ENCODE peak calls at places on chromosomes 3 and 15, in six cellular contexts. Z is GM12878, D is HCT116, O is H1, P is HepG2, N is SK-N-SH. W is an unnamed sample.

GRCh38 chr15:42919794-42920280 is 741 bp downstream of the TTBK2 start:
- DNase-seq in Z (no peak), D (no peak), O (no peak), P (peak; percentile 29), N (peak; percentile 39), W (no peak)

GRCh38 chr3:142649996-142650693 is 54.0 kb downstream of the PLS1 start:
- DNase-seq in Z (no peak), D (no peak), O (no peak), P (no peak), N (no peak), W (no peak)

GRCh38 chr3:12300137-12300536 is 11.3 kb downstream of the PPARG start:
- DNase-seq in Z (no peak), D (peak; percentile 70), O (no peak), P (no peak), N (no peak), W (no peak)

GRCh38 chr3:125052671-125053303 is 3.0 kb downstream of the HEG1 start:
- DNase-seq in Z (no peak), D (no peak), O (no peak), P (peak; percentile 77), N (no peak), W (no peak)

GRCh38 chr15:54149115-54149531 is 170.9 kb downstream of the UNC13C start:
- DNase-seq in Z (no peak), D (no peak), O (no peak), P (no peak), N (no peak), W (no peak)

GRCh38 chr3:133441867-133442270 is 42.0 kb downstream of the BFSP2 start:
- DNase-seq in Z (no peak), D (no peak), O (no peak), P (no peak), N (no peak), W (no peak)

GRCh38 chr15:44550256-44550655 is 13.3 kb downstream of the EIF3J start:
- DNase-seq in Z (no peak), D (no peak), O (no peak), P (no peak), N (peak; percentile 52), W (no peak)

GRCh38 chr15:78195735-78196201 is 38.6 kb downstream of the ACSBG1 start:
- DNase-seq in Z (no peak), D (no peak), O (peak; percentile 61), P (peak; percentile 10), N (peak; percentile 80), W (peak; percentile 75)

GRCh38 chr3:54905230-54905888 is 22.5 kb downstream of the LRTM1 start:
- DNase-seq in Z (no peak), D (no peak), O (no peak), P (no peak), N (no peak), W (no peak)

GRCh38 chr15:67521770-67522568 is 1.0 kb downstream of the C15orf61 start:
- DNase-seq in Z (no peak), D (no peak), O (no peak), P (no peak), N (peak; percentile 27), W (no peak)

GRCh38 chr15:33699691-33700447 is 268.4 kb upstream of the CHRM5 start:
- DNase-seq in Z (no peak), D (no peak), O (no peak), P (peak; percentile 9), N (peak; percentile 22), W (no peak)

GRCh38 chr15:29550834-29551465 is 271.3 kb downstream of the TJP1 start:
- DNase-seq in Z (no peak), D (no peak), O (no peak), P (no peak), N (no peak), W (no peak)

GRCh38 chr3:152910966-152911365 is 76.0 kb downstream of the P2RY1 start:
- DNase-seq in Z (no peak), D (no peak), O (no peak), P (no peak), N (no peak), W (no peak)

GRCh38 chr15:40108061-40108854 is 421 bp downstream of the BMF start:
- DNase-seq in Z (no peak), D (no peak), O (no peak), P (no peak), N (peak; percentile 66), W (no peak)

GRCh38 chr15:28927043-28927442 is 41.3 kb downstream of the APBA2 start:
- DNase-seq in Z (no peak), D (no peak), O (no peak), P (no peak), N (no peak), W (no peak)

GRCh38 chr3:145170101-145170500 is 990.9 kb downstream of the PLOD2 start:
- DNase-seq in Z (no peak), D (no peak), O (no peak), P (no peak), N (no peak), W (no peak)

GRCh38 chr3:72100626-72101187 is 315.8 kb upstream of the PROK2 start:
- DNase-seq in Z (peak; percentile 77), D (no peak), O (peak; percentile 89), P (no peak), N (peak; percentile 87), W (peak; percentile 28)

GRCh38 chr3:46380471-46381215 is 9.9 kb downstream of the CCR5 start:
- DNase-seq in Z (no peak), D (no peak), O (no peak), P (no peak), N (no peak), W (no peak)

GRCh38 chr3:65516998-65517397 is 521.7 kb downstream of the MAGI1 start:
- DNase-seq in Z (no peak), D (no peak), O (no peak), P (no peak), N (no peak), W (no peak)

GRCh38 chr15:62253294-62253693 is 88.2 kb upstream of the C2CD4B start:
- DNase-seq in Z (no peak), D (no peak), O (no peak), P (no peak), N (no peak), W (no peak)

GRCh38 chr15:51782357-51782896 is 31.0 kb downstream of the TMOD2 start:
- DNase-seq in Z (no peak), D (peak; percentile 38), O (no peak), P (no peak), N (peak; percentile 21), W (peak; percentile 44)

GRCh38 chr3:148957586-148957985 is 33.8 kb upstream of the GYG1 start:
- DNase-seq in Z (no peak), D (peak; percentile 8), O (peak; percentile 59), P (peak; percentile 37), N (no peak), W (peak; percentile 12)

GRCh38 chr3:37282996-37283395 is 108.6 kb upstream of the LRRFIP2 start:
- DNase-seq in Z (no peak), D (no peak), O (no peak), P (no peak), N (no peak), W (no peak)

GRCh38 chr3:52649461-52650210 is 36.1 kb downstream of the PBRM1 start:
- DNase-seq in Z (no peak), D (no peak), O (no peak), P (no peak), N (no peak), W (no peak)

DNA sequence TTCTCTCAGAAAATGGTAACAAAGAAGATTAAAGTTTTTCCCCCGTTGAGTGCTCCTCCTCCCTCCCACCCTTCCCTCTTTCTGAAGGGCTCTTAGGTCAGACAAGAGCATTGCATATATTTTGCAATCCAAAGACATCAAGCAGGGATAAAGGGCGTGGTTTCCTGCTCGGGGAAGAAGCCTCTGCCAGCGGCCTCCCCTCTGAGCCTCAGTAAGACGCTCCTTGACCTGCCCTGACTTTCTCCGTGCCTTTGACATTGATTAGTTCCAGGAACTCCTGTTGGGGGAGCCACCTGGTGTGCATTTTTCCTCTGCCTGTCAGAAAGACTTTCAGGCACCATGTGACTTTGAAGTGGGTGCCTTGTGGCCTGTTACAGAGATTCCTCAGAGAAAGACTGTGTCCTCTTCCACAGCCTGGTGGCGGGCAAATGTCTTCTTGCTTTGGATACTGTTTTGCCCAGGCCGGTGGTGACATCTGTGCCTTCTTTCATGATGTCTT is 87.2 kb upstream of the TBL1XR1 start:
- DNase-seq in Z (no peak), D (peak; percentile 71), O (peak; percentile 69), P (peak; percentile 35), N (no peak), W (peak; percentile 72)
- TF ChIP-seq SIN3A in Z (no peak), D (no peak), O (peak; percentile 78), P (no peak), N (no peak), W (no peak)

GRCh38 chr15:70036585-70037343 is 61.0 kb downstream of the TLE3 start:
- DNase-seq in Z (peak; percentile 88), D (no peak), O (no peak), P (no peak), N (no peak), W (peak; percentile 32)
- H3K4me2 ChIP-seq in Z (peak overlapping the region; percentile 81), D (no peak overlapping the region), O (no peak overlapping the region), P (no peak overlapping the region), N (no peak overlapping the region), W (no peak overlapping the region)

DNA sequence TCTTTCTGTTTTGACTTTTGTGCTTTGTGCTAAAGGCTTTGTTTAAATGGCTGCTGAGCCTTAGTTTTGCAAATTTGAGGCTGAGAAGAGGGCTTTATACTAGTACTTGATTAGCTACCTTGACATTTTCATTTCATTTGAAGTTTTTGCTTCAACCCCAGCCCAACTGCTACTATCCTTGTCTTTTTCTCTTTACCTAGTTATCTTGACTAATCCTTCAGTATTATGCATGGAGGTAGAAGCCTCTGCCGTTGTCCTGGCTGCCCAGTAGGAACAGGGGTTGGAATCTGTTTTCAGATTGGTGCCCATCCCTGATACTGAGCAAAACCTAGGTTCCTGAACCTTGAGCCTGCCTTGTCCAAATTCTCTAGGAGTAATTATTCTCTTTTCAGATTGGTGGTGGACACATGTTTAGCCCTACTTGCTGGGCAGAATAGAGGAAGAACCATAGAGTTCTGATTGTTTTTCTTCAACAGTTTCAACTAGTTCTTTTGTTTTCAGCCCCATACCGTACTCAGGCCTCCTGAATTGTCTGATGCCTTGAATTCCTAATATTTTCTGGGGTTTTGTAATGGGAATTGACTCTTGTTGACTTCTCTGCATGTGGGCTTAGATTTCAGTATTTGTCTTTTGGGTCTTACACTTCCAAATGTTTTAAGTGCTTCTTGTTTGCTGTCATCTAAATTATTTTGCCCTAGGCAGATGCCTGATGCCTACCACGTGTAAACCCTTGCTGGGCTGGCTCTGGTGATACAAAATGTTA is 143.2 kb downstream of the DOCK3 start:
- DNase-seq in Z (no peak), D (no peak), O (no peak), P (no peak), N (no peak), W (no peak)
- TF ChIP-seq SIN3A in Z (no peak), D (no peak), O (no peak), P (no peak), N (no peak), W (no peak)

DNA sequence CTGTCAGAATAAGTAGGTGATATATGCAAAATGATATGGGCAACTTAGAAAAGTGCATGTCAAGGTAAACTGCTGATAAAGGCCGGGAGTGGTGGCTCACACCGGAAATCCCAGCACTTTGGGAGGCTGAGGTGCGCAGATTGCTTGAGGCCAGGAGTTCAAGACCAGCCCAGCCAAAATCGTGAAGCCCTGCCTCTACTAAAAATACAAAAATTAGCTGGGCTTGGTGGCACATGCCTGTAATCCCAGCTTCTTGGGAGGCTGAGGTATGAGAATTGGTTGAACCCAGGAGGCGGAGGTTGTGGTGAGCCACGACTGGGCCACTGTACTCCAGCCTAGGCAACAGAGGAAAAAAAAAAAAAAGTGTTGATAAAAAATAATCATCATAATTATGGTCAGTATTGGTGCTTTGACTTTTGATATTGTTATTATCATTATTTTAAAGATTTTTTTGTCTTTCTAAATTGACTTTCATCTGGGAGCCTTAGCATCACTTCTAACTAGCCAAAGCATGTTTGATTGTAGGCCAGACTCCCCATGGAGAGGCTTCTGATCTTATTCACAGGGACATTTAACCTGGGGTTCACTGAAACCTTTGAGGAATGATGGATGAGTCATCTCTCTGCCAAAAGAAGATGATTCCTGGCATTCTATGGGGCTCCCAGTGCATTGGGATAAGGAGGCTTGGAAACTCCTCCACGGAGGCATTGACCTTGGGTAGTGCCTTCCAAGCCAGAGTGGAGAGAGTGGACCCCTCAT is 5.6 kb downstream of the ZBTB38 start:
- DNase-seq in Z (no peak), D (no peak), O (no peak), P (no peak), N (no peak), W (no peak)
- H3K4me2 ChIP-seq in Z (no peak overlapping the region), D (peak overlapping the region; percentile 53), O (no peak overlapping the region), P (no peak overlapping the region), N (no peak overlapping the region), W (no peak overlapping the region)

W was measured in K562.